ENCODE peak calls at places on chromosomes 4 and X, in nine cellular contexts. L is stomach, V is A549, I is astrocyte of the cerebellum, J is astrocyte of the spinal cord, X is IMR-90, Y is ovary, G is foreskin fibroblast, D is MM.1S. T is an unnamed sample.

GRCh38 chr4:47270226-47270888 is 193.1 kb downstream of the COMMD8 start:
- DNase-seq in L (no peak), V (no peak), I (no peak), J (no peak), X (peak), Y (no peak), G (no peak), D (no peak), T (no peak)

GRCh38 chrX:150410513-150410912 is 47.4 kb downstream of the MAMLD1 start:
- DNase-seq in L (no peak), V (no peak), I (no peak), J (no peak), X (no peak), Y (no peak), G (no peak), D (no peak), T (no peak)

GRCh38 chr4:5474756-5475155 is 233.6 kb downstream of the EVC2 start:
- DNase-seq in L (no peak), V (peak), I (no peak), J (peak), X (peak), Y (no peak), G (no peak), D (no peak), T (no peak)

GRCh38 chr4:117823388-117823787 is 210.9 kb upstream of the NDST3 start:
- DNase-seq in L (no peak), V (no peak), I (no peak), J (no peak), X (no peak), Y (no peak), G (no peak), D (no peak), T (no peak)

GRCh38 chrX:28177202-28177601 is 196.0 kb upstream of the DCAF8L1 start:
- DNase-seq in L (no peak), V (peak), I (no peak), J (no peak), X (no peak), Y (no peak), G (no peak), D (no peak), T (no peak)

GRCh38 chr4:150387983-150388382 is 194.0 kb upstream of the MAB21L2 start:
- DNase-seq in L (no peak), V (no peak), I (no peak), J (no peak), X (no peak), Y (no peak), G (no peak), D (no peak), T (no peak)

GRCh38 chrX:17435476-17435875 is 60.5 kb downstream of the NHS start:
- DNase-seq in L (no peak), V (no peak), I (no peak), J (no peak), X (no peak), Y (no peak), G (no peak), D (no peak), T (no peak)

GRCh38 chrX:39162322-39162721 is 361.1 kb downstream of the MID1IP1 start:
- DNase-seq in L (no peak), V (no peak), I (no peak), J (no peak), X (no peak), Y (peak), G (no peak), D (no peak), T (no peak)

GRCh38 chr4:170014359-170015008 is 11.7 kb downstream of the MFAP3L start:
- DNase-seq in L (no peak), V (no peak), I (peak), J (peak), X (no peak), Y (peak), G (no peak), D (no peak), T (no peak)

GRCh38 chr4:106978046-106978774 is 57.9 kb downstream of the DKK2 start:
- DNase-seq in L (no peak), V (no peak), I (no peak), J (no peak), X (no peak), Y (no peak), G (no peak), D (peak), T (no peak)

GRCh38 chrX:2135421-2135820 is 365.4 kb downstream of the DHRSX start:
- DNase-seq in L (no peak), V (no peak), I (no peak), J (no peak), X (no peak), Y (no peak), G (no peak), D (no peak), T (no peak)

GRCh38 chr4:180923476-180923875 is 1319.7 kb upstream of the TENM3 start:
- DNase-seq in L (no peak), V (no peak), I (no peak), J (peak), X (peak), Y (no peak), G (peak), D (no peak), T (no peak)

GRCh38 chr4:70943115-70943514 is 40.9 kb downstream of the MOB1B start:
- DNase-seq in L (no peak), V (no peak), I (no peak), J (no peak), X (no peak), Y (no peak), G (no peak), D (no peak), T (no peak)

GRCh38 chr4:57154191-57154590 is 44.0 kb upstream of the IGFBP7 start:
- DNase-seq in L (no peak), V (no peak), I (no peak), J (no peak), X (peak), Y (no peak), G (peak), D (peak), T (no peak)

GRCh38 chrX:68909945-68910344 is 81.1 kb downstream of the EFNB1 start:
- DNase-seq in L (no peak), V (no peak), I (no peak), J (no peak), X (no peak), Y (no peak), G (no peak), D (no peak), T (no peak)

GRCh38 chr4:71487324-71487677 is 148.5 kb downstream of the SLC4A4 start:
- DNase-seq in L (no peak), V (no peak), I (no peak), J (no peak), X (no peak), Y (no peak), G (no peak), D (no peak), T (no peak)

GRCh38 chrX:67523932-67524331 is 19.9 kb upstream of the AR start:
- DNase-seq in L (no peak), V (no peak), I (no peak), J (no peak), X (no peak), Y (no peak), G (no peak), D (no peak), T (no peak)

GRCh38 chrX:20173305-20173704 is 31.7 kb upstream of the EIF1AX start:
- DNase-seq in L (no peak), V (no peak), I (no peak), J (no peak), X (no peak), Y (no peak), G (no peak), D (no peak), T (no peak)

GRCh38 chr4:112214397-112215264 is 17.0 kb upstream of the AP1AR start:
- DNase-seq in L (no peak), V (peak), I (no peak), J (peak), X (peak), Y (no peak), G (peak), D (peak), T (no peak)

GRCh38 chrX:119574394-119575266 is at the start of gene UBE2A:
- DNase-seq in L (peak), V (peak), I (peak), J (peak), X (peak), Y (peak), G (peak), D (peak), T (peak)

GRCh38 chrX:119573840-119574393 is 446 bp upstream of the UBE2A start:
- DNase-seq in L (no peak), V (peak), I (no peak), J (peak), X (peak), Y (peak), G (peak), D (peak), T (no peak)

GRCh38 chrX:119570351-119570835 is 4.0 kb upstream of the UBE2A start:
- DNase-seq in L (no peak), V (no peak), I (no peak), J (no peak), X (no peak), Y (no peak), G (no peak), D (no peak), T (no peak)

GRCh38 chrX:119573222-119573621 is 1.1 kb upstream of the UBE2A start:
- DNase-seq in L (no peak), V (no peak), I (no peak), J (no peak), X (no peak), Y (no peak), G (no peak), D (no peak), T (no peak)
- H3K4me3 ChIP-seq in L (peak), V (peak), I (peak), J (peak), X (peak), Y (no peak), G (peak), D (peak), T (no peak)

GRCh38 chr4:26331380-26331945 is 10.6 kb downstream of the RBPJ start:
- DNase-seq in L (no peak), V (no peak), I (no peak), J (no peak), X (no peak), Y (no peak), G (no peak), D (no peak), T (no peak)

GRCh38 chr4:26326791-26327190 is 6.0 kb downstream of the RBPJ start:
- DNase-seq in L (no peak), V (no peak), I (peak), J (peak), X (peak), Y (no peak), G (peak), D (no peak), T (no peak)

GRCh38 chr4:26330946-26331345 is 10.1 kb downstream of the RBPJ start:
- DNase-seq in L (no peak), V (no peak), I (no peak), J (no peak), X (no peak), Y (no peak), G (peak), D (no peak), T (no peak)

GRCh38 chr4:26334366-26334765 is 13.6 kb downstream of the RBPJ start:
- DNase-seq in L (no peak), V (no peak), I (no peak), J (no peak), X (no peak), Y (no peak), G (no peak), D (no peak), T (no peak)

GRCh38 chr4:26330186-26330787 is 9.5 kb downstream of the RBPJ start:
- DNase-seq in L (no peak), V (peak), I (peak), J (peak), X (peak), Y (no peak), G (peak), D (peak), T (no peak)
- TF ChIP-seq CTCF in L (peak), V (peak), I (peak), J (peak), X (peak), Y (peak), G (peak), D (peak), T (peak)

DNA sequence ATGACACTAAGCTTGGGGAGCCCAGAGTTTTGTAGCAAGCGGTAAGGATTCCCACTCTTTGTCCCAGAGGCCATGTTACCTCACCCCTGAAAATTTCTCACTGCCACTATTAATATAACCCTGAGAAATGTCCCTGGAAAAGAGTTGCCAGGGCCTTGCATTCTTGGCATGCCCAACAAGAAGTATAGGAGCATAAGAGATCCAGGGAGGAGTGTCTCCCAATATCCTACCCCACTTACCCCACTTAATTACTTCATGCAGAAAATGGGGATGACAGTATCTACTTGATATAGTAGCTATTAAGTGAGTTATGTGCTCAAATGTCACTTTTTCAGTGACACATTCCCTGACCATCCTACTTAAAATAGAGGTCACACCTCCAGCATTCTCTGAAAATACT is 120.5 kb upstream of the C1GALT1C1 start:
- DNase-seq in L (no peak), V (no peak), I (no peak), J (no peak), X (no peak), Y (no peak), G (no peak), D (no peak), T (no peak)
- H3K4me3 ChIP-seq in L (no peak), V (no peak), I (no peak), J (no peak), X (no peak), Y (no peak), G (no peak), D (no peak), T (no peak)

GRCh38 chrX:153865321-153865580 is 20.7 kb downstream of the L1CAM start:
- DNase-seq in L (no peak), V (no peak), I (no peak), J (no peak), X (no peak), Y (no peak), G (no peak), D (no peak), T (no peak)

GRCh38 chrX:153865685-153866084 is 20.3 kb downstream of the L1CAM start:
- DNase-seq in L (no peak), V (no peak), I (no peak), J (no peak), X (no peak), Y (no peak), G (no peak), D (no peak), T (no peak)

GRCh38 chrX:153867139-153867538 is 18.8 kb downstream of the L1CAM start:
- DNase-seq in L (no peak), V (no peak), I (no peak), J (no peak), X (no peak), Y (no peak), G (no peak), D (no peak), T (no peak)

GRCh38 chrX:153867671-153868070 is 18.3 kb downstream of the L1CAM start:
- DNase-seq in L (no peak), V (no peak), I (no peak), J (no peak), X (no peak), Y (no peak), G (no peak), D (no peak), T (no peak)

DNA sequence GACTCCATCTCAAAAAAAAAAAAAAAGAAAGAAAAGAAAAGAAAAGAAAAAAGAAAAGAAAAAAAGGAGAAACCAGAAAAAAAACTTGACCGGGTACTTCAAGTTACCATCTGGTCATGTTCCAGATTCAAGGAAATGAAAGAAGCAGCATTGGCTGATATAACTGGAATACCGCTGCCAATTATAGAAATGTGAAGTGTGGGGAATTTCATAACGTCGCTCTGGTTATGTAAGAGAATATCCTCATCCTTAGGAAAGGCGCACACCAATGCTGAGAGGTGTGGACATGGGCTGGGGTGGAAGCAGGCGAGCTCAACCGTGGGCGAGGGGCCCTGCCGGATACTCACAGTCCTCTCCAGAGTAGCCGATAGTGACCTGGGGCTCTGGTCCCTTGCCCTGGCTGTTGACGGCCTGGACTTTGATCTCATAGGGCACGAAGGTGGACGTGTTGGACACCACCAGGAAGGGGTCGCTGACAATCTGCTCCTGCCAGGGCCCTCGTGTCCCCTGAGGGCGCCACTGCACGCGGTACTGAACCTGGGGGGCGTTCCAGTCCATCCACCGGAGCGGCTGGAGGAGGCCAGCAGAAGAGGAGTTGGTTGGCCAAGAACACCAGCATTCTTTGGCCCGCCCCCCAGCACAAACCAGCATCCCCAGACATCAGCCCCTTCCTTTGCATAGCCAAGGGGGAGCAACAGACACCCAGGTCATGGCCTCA is 19.5 kb downstream of the L1CAM start:
- DNase-seq in L (no peak), V (no peak), I (no peak), J (no peak), X (no peak), Y (no peak), G (no peak), D (no peak), T (no peak)
- TF ChIP-seq CTCF in L (no peak), V (no peak), I (no peak), J (no peak), X (no peak), Y (no peak), G (no peak), D (no peak), T (no peak)

T was measured in GM06990.